ENCODE peak calls at places on chromosome 20, in ten cellular contexts. N, T, P, O, D, V, K, Y, J and B are unnamed samples.

GRCh38 chr20:23049933-23050838 is 714 bp upstream of the THBD start:
- DNase-seq in N (no peak), T (peak), P (no peak), O (peak), D (peak), V (peak), K (peak), Y (peak), J (no peak), B (peak)

GRCh38 chr20:63093966-63094766 is 87.4 kb upstream of the BHLHE23 start:
- DNase-seq in N (no peak), T (no peak), P (no peak), O (peak), D (peak), V (no peak), K (no peak), Y (peak), J (peak), B (peak)

GRCh38 chr20:45345104-45345936 is 2.9 kb downstream of the SDC4 start:
- DNase-seq in N (no peak), T (peak), P (no peak), O (no peak), D (no peak), V (peak), K (no peak), Y (no peak), J (peak), B (no peak)

GRCh38 chr20:5393218-5393870 is 76.6 kb upstream of the PROKR2 start:
- DNase-seq in N (no peak), T (no peak), P (no peak), O (no peak), D (no peak), V (no peak), K (no peak), Y (no peak), J (no peak), B (no peak)

GRCh38 chr20:50799176-50799889 is 4.5 kb downstream of the BCAS4 start:
- DNase-seq in N (no peak), T (no peak), P (no peak), O (no peak), D (no peak), V (no peak), K (no peak), Y (no peak), J (no peak), B (no peak)

GRCh38 chr20:38156888-38157634 is 8.0 kb downstream of the TGM2 start:
- DNase-seq in N (no peak), T (no peak), P (no peak), O (peak), D (peak), V (no peak), K (peak), Y (no peak), J (no peak), B (peak)

GRCh38 chr20:25081730-25082497 is at the start of gene VSX1:
- DNase-seq in N (no peak), T (no peak), P (no peak), O (no peak), D (no peak), V (no peak), K (no peak), Y (no peak), J (no peak), B (no peak)

GRCh38 chr20:8464368-8464767 is 332.3 kb downstream of the PLCB1 start:
- DNase-seq in N (no peak), T (no peak), P (no peak), O (no peak), D (no peak), V (no peak), K (no peak), Y (no peak), J (no peak), B (no peak)

GRCh38 chr20:9035129-9035528 is 33.8 kb upstream of the PLCB4 start:
- DNase-seq in N (no peak), T (no peak), P (no peak), O (no peak), D (no peak), V (peak), K (peak), Y (no peak), J (no peak), B (no peak)

GRCh38 chr20:58938541-58938940 is 42.5 kb upstream of the NELFCD start:
- DNase-seq in N (no peak), T (no peak), P (no peak), O (no peak), D (no peak), V (no peak), K (no peak), Y (no peak), J (no peak), B (no peak)

GRCh38 chr20:20839771-20840170 is 127.3 kb upstream of the RALGAPA2 start:
- DNase-seq in N (no peak), T (no peak), P (no peak), O (no peak), D (no peak), V (no peak), K (no peak), Y (no peak), J (no peak), B (no peak)

GRCh38 chr20:3106658-3107463 is 22.3 kb upstream of the AVP start:
- DNase-seq in N (no peak), T (no peak), P (no peak), O (no peak), D (no peak), V (no peak), K (no peak), Y (no peak), J (no peak), B (no peak)

DNA sequence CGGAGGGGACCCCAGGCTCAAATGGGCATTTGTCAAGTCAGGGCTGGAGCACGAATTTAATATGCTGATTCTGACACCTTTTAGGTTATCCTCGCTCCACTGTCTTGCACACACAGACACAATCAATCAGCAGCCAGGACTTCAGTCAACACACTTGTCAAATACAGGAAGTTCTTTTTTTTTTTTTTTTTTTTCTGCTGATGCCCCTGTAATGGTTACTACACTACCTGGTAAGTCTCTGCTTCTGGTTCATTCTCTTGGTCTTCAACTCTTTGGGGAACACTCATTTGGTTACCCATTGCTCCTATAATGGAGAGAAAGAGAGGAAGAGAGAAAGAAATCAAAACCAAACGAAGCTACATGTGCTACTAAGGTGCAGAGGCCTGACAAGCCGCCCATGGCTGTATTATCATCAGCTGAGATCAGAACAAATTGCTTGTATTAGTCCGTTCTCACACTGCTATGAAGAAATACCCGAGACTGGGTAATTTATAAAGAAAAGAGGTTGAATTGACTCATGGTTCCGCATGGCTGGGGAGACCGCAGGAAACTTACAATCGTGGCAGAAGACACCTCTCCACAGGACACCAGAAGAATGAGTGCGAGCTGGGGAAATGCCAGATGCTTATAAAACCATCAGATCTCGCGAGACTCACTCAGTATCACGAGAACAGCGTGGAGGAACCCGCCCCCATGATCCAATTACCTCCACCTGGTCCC is 11.8 kb downstream of the BCAS1 start:
- DNase-seq in N (no peak), T (no peak), P (no peak), O (no peak), D (no peak), V (no peak), K (no peak), Y (peak), J (no peak), B (no peak)
- H3K27ac ChIP-seq in N (peak), T (no peak), P (no peak), O (no peak), D (no peak), V (no peak), K (no peak), Y (no peak), J (no peak), B (no peak)

GRCh38 chr20:31570735-31571617 is 34.1 kb upstream of the ID1 start:
- DNase-seq in N (no peak), T (no peak), P (no peak), O (peak), D (peak), V (no peak), K (no peak), Y (no peak), J (peak), B (peak)
- H3K27ac ChIP-seq in N (peak), T (peak), P (peak), O (peak), D (peak), V (peak), K (peak), Y (peak), J (no peak), B (peak)

GRCh38 chr20:12219798-12220197 is 302.1 kb downstream of the BTBD3 start:
- DNase-seq in N (no peak), T (no peak), P (no peak), O (no peak), D (no peak), V (no peak), K (no peak), Y (no peak), J (no peak), B (no peak)

DNA sequence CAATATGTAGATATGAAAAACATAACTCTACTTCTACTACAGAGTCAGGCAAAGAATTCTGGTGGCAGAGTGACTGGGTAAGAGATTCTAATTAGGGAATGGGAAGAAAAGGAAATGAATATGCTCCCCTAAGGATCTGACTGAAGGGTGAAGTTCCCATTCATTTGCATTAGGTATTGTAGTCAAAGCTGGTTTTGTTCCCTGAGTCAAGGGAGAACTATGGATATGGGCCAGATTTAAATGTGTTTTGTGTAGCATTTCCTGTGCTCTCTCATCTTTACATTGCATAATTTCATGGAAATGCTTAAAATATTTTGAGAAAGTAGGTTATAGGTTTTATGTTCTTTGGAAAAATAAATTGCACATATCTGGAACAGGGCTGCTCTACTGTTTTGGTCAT is 299.7 kb downstream of the BTBD3 start:
- DNase-seq in N (no peak), T (no peak), P (no peak), O (no peak), D (no peak), V (no peak), K (no peak), Y (no peak), J (no peak), B (no peak)
- H3K27ac ChIP-seq in N (no peak), T (no peak), P (no peak), O (no peak), D (no peak), V (no peak), K (no peak), Y (no peak), J (no peak), B (no peak)

GRCh38 chr20:57442888-57443239 is 51.7 kb downstream of the RBM38 start:
- DNase-seq in N (no peak), T (no peak), P (no peak), O (no peak), D (no peak), V (no peak), K (no peak), Y (no peak), J (peak), B (no peak)

GRCh38 chr20:57440678-57441509 is 49.7 kb downstream of the RBM38 start:
- DNase-seq in N (no peak), T (no peak), P (no peak), O (peak), D (peak), V (no peak), K (peak), Y (peak), J (peak), B (peak)

GRCh38 chr20:57443349-57443748 is 52.2 kb downstream of the RBM38 start:
- DNase-seq in N (no peak), T (no peak), P (no peak), O (peak), D (no peak), V (no peak), K (no peak), Y (no peak), J (no peak), B (no peak)

GRCh38 chr20:57441510-57442154 is 50.4 kb downstream of the RBM38 start:
- DNase-seq in N (no peak), T (no peak), P (no peak), O (no peak), D (no peak), V (no peak), K (no peak), Y (no peak), J (peak), B (peak)

DNA sequence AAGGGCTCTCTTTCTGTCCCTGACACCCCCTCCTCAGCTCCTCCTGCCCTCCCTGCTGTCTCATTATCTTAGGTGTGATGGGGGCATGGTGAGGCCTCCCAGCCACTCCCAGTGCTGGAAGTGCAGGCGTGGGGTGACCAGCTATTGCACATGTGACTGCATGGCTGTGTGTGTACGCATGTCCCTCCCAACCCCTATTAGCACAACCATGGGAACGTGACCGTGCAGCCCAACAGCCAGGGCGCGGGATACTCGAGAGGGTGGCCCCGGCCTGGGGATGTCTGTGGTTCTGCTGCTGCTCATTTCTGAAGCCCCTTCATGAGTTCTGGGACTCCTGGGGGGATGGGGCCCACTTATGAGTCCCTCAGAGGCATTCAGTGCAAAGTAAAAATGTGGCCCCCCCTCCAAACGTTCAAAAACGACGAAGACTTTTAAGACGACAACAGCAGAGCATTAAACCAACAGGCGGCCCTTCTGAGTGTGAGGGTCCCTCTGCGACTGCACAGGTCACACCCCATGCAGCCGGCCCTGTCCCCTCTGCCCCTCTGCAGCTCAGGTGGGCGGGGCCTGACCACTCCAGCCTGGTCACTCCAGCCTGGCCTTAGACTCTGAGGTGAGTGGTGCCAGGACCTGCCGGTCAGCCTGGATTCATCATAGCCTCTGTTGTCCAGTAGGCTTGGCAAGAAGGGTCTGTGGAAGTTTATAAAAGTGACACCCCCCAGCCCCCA is 51.1 kb downstream of the RBM38 start:
- DNase-seq in N (no peak), T (no peak), P (no peak), O (peak), D (no peak), V (no peak), K (no peak), Y (no peak), J (peak), B (no peak)
- H3K27ac ChIP-seq in N (no peak), T (no peak), P (no peak), O (peak), D (peak), V (no peak), K (no peak), Y (no peak), J (peak), B (peak)

GRCh38 chr20:57601737-57602136 is 18.5 kb downstream of the ZBP1 start:
- DNase-seq in N (no peak), T (no peak), P (no peak), O (no peak), D (no peak), V (no peak), K (no peak), Y (no peak), J (no peak), B (no peak)

GRCh38 chr20:57603120-57603519 is 17.1 kb downstream of the ZBP1 start:
- DNase-seq in N (no peak), T (no peak), P (no peak), O (no peak), D (no peak), V (no peak), K (no peak), Y (peak), J (no peak), B (peak)

GRCh38 chr20:57605878-57606277 is 14.3 kb downstream of the ZBP1 start:
- DNase-seq in N (no peak), T (no peak), P (no peak), O (no peak), D (no peak), V (no peak), K (no peak), Y (no peak), J (no peak), B (no peak)

GRCh38 chr20:57608516-57608915 is 11.7 kb downstream of the ZBP1 start:
- DNase-seq in N (no peak), T (no peak), P (no peak), O (peak), D (no peak), V (no peak), K (no peak), Y (no peak), J (no peak), B (no peak)

GRCh38 chr20:57605045-57605444 is 15.2 kb downstream of the ZBP1 start:
- DNase-seq in N (no peak), T (no peak), P (no peak), O (no peak), D (no peak), V (no peak), K (no peak), Y (no peak), J (no peak), B (no peak)
- H3K27ac ChIP-seq in N (no peak), T (no peak), P (peak), O (no peak), D (no peak), V (no peak), K (no peak), Y (no peak), J (no peak), B (no peak)

DNA sequence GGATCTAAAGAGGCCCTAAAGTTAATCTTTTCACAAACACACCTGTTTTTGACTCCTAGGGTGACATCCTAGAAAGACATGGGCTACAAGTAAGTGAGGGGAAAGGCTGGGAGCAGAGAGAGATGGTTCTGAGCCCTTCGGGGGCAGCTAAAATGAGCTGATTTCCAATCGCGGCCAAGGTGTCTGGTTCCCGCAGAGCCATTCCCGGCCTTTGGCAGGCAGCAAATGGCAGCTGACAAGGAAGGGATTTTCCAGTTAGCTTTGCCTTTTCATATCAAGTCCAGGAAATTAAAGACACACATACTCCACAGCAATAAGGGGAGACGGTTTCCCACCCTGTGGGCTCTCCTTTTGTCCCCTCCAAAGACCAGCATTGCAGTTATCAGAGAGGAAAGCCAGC is 228.5 kb downstream of the ZMYND8 start:
- DNase-seq in N (no peak), T (no peak), P (no peak), O (no peak), D (no peak), V (no peak), K (no peak), Y (no peak), J (no peak), B (no peak)
- H3K27ac ChIP-seq in N (no peak), T (peak), P (no peak), O (no peak), D (peak), V (no peak), K (no peak), Y (no peak), J (no peak), B (no peak)

GRCh38 chr20:1931830-1932229 is 36.6 kb downstream of the SIRPA start:
- DNase-seq in N (no peak), T (no peak), P (no peak), O (no peak), D (no peak), V (no peak), K (no peak), Y (no peak), J (no peak), B (no peak)

GRCh38 chr20:1934162-1934561 is 39.0 kb downstream of the SIRPA start:
- DNase-seq in N (no peak), T (peak), P (no peak), O (no peak), D (no peak), V (no peak), K (peak), Y (no peak), J (no peak), B (no peak)

GRCh38 chr20:1934578-1935573 is 39.7 kb downstream of the SIRPA start:
- DNase-seq in N (no peak), T (peak), P (no peak), O (peak), D (peak), V (no peak), K (peak), Y (peak), J (no peak), B (peak)

GRCh38 chr20:1933465-1933870 is 38.3 kb downstream of the SIRPA start:
- DNase-seq in N (no peak), T (no peak), P (no peak), O (peak), D (peak), V (no peak), K (peak), Y (no peak), J (no peak), B (peak)

DNA sequence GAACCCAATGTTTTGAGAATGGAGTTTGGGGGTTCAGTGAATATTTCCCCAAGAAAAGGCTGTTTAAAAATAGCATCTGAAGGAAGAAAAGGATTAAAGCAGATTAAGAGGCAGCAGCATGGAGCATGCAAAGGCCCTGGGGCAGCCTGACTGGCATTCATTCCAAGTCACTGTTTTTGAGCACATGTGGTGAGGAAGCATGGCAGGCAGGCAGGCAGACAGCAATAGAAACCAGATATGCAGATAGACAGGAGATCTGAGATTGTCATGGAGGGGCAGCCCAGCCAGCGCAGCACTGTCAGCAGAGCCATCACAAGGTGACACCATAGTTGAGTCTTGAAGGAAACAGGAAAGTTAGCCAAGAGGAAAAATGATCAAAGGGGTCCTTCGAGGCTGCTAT is 37.8 kb downstream of the SIRPA start:
- DNase-seq in N (no peak), T (no peak), P (no peak), O (no peak), D (no peak), V (no peak), K (no peak), Y (no peak), J (no peak), B (no peak)
- H3K27ac ChIP-seq in N (no peak), T (peak), P (no peak), O (peak), D (no peak), V (no peak), K (no peak), Y (no peak), J (no peak), B (peak)

DNA sequence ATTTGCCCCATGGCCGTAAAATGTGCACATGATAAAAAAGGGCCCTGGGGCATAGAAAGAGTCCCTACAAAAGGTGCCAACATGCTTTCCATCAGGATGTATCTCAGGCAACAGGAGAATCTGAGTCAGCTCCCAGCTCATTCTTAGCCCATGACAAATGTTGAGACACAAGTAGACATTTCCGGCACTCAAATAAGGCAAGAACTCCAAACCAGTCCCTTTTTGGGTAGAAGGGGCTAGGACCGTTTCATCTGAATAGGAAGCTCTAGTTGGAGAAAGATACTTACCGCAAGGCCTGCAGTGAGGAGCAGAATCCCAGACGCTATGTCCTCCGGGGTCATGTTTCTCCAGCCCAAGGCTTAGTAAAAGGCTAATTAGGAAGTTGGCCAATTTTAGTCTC is 261.0 kb upstream of the RIN2 start:
- DNase-seq in N (no peak), T (peak), P (no peak), O (no peak), D (peak), V (peak), K (no peak), Y (no peak), J (no peak), B (no peak)
- H3K27ac ChIP-seq in N (no peak), T (no peak), P (no peak), O (no peak), D (peak), V (no peak), K (no peak), Y (no peak), J (no peak), B (no peak)